ENCODE peak calls at places on chromosomes 12 and 14, in six cellular contexts. Q, K, R, Z, L and D are unnamed samples.

GRCh38 chr12:102953221-102953620 is 4.3 kb upstream of the ASCL1 start:
- DNase-seq in R (no peak), K (no peak), Q (no peak), Z (no peak), L (no peak), D (no peak)

GRCh38 chr12:70606001-70606400 is 31.2 kb downstream of the PTPRB start:
- DNase-seq in R (no peak), Z (peak), K (no peak), Q (no peak), L (no peak), D (no peak)

GRCh38 chr12:614727-615060 is 48.6 kb downstream of the NINJ2 start:
- DNase-seq in L (no peak), R (no peak), Z (no peak), Q (no peak), K (no peak), D (no peak)

GRCh38 chr14:42855159-42855558 is 1248.5 kb downstream of the LRFN5 start:
- DNase-seq in Z (no peak), K (no peak), R (no peak), L (no peak), Q (no peak), D (no peak)

GRCh38 chr14:94476018-94476417 is at the start of gene SERPINA9:
- DNase-seq in Z (no peak), K (no peak), Q (peak), R (no peak), L (no peak), D (no peak)

GRCh38 chr12:50187084-50187900 is 20.1 kb upstream of the CERS5 start:
- DNase-seq in Q (no peak), R (no peak), Z (peak), L (no peak), K (no peak), D (no peak)

GRCh38 chr12:57234233-57234570 is 4.7 kb downstream of the SHMT2 start:
- DNase-seq in L (no peak), Z (no peak), K (no peak), R (no peak), Q (no peak), D (no peak)

GRCh38 chr12:120110550-120111501 is 5.7 kb downstream of the RAB35 start:
- DNase-seq in L (peak), Z (no peak), Q (peak), K (peak), R (no peak), D (no peak)

GRCh38 chr12:115491851-115492250 is 785.6 kb downstream of the MED13L start:
- DNase-seq in Z (no peak), K (no peak), R (no peak), L (no peak), Q (no peak), D (no peak)

GRCh38 chr14:106039400-106039799 is 513.0 kb downstream of the TMEM121 start:
- DNase-seq in Z (no peak), R (no peak), L (no peak), K (no peak), Q (peak), D (no peak)

GRCh38 chr14:106044515-106044914 is 518.1 kb downstream of the TMEM121 start:
- DNase-seq in L (no peak), R (no peak), Z (no peak), K (no peak), Q (no peak), D (no peak)

DNA sequence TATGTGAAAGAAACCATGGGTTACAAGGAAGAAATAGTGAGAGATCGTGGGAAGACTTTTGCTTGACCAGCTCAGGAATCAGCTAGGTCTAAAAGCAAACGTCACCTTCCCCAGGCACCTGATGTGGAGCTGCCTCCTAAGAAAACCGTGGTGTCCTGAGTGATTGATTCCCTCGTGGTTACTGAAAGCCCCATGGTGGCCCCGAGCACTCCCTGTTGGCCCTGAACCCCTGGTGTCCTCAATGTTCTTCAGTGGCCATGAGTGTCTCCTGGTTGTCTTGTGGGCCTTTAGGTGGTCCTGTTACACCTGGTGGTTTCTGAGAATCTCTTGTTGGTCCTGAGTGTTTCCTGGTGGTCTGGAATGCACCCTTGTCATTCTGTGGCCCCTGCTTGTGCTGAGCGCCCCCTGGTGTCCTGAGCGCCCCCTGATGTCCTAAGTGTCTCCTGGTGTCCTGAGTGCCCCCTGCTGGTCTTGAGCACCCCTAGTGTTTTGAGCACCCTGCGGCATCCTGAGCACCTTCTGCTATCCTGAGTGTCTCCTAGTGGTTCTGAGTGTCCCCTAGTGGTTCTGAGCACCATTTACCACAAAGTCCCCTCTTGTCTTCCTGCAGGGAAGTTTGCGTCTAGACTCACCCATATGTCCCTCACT is 518.7 kb downstream of the TMEM121 start:
- DNase-seq in Z (no peak), L (peak), Q (peak), K (no peak), R (no peak), D (no peak)
- TF ChIP-seq CTCF in Z (no peak), L (peak), Q (peak), K (no peak), R (no peak), D (no peak)

GRCh38 chr12:127830730-127831129 is 436.2 kb upstream of the TMEM132C start:
- DNase-seq in R (no peak), L (no peak), Q (no peak), Z (no peak), K (no peak), D (no peak)

GRCh38 chr12:127829974-127830543 is 436.9 kb upstream of the TMEM132C start:
- DNase-seq in Q (no peak), L (no peak), R (no peak), Z (no peak), K (no peak), D (no peak)

DNA sequence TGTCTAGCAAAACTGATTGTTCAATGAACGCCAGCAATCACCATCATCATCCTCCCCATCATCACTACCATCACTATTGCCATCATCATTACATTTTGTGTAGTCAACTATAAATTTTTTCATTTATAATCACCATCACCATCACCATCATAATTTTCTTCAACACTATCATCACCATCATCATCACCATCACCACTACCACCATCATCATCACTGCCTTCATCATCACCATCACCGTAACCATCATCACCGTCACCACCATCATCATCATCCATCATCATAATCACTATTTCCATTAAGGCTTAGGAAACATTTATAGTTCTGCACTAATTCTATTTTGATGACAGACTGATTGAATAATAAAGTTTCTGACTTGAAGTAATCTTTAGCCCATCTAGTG is 434.8 kb upstream of the TMEM132C start:
- DNase-seq in Q (no peak), L (no peak), R (no peak), K (no peak), Z (no peak), D (no peak)
- TF ChIP-seq CTCF in Q (no peak), L (no peak), R (no peak), K (no peak), Z (no peak), D (no peak)

GRCh38 chr12:48965447-48965846 is 6.1 kb downstream of the WNT10B start:
- DNase-seq in K (no peak), L (no peak), Z (no peak), R (no peak), Q (no peak), D (no peak)
- TF ChIP-seq CTCF in K (no peak), L (no peak), Z (peak), R (no peak), Q (no peak), D (no peak)

GRCh38 chr14:41521891-41522290 is 84.8 kb upstream of the LRFN5 start:
- DNase-seq in Q (no peak), K (no peak), R (no peak), Z (no peak), L (no peak), D (no peak)
- TF ChIP-seq CTCF in Q (no peak), K (no peak), R (no peak), Z (no peak), L (no peak), D (no peak)

GRCh38 chr12:6489449-6489848 is 3.6 kb downstream of the MRPL51 start:
- DNase-seq in Q (no peak), Z (no peak), R (no peak), K (no peak), L (no peak), D (no peak)

GRCh38 chr12:6494351-6494743 is 445 bp downstream of the NCAPD2 start:
- DNase-seq in R (no peak), L (no peak), Z (no peak), Q (no peak), K (no peak), D (no peak)

GRCh38 chr12:6494968-6495367 is 1.1 kb downstream of the NCAPD2 start:
- DNase-seq in R (no peak), Q (no peak), L (no peak), Z (no peak), K (no peak), D (no peak)

GRCh38 chr12:6492838-6493579 is at the start of gene MRPL51:
- DNase-seq in Z (peak), R (peak), Q (peak), L (peak), K (peak), D (peak)

DNA sequence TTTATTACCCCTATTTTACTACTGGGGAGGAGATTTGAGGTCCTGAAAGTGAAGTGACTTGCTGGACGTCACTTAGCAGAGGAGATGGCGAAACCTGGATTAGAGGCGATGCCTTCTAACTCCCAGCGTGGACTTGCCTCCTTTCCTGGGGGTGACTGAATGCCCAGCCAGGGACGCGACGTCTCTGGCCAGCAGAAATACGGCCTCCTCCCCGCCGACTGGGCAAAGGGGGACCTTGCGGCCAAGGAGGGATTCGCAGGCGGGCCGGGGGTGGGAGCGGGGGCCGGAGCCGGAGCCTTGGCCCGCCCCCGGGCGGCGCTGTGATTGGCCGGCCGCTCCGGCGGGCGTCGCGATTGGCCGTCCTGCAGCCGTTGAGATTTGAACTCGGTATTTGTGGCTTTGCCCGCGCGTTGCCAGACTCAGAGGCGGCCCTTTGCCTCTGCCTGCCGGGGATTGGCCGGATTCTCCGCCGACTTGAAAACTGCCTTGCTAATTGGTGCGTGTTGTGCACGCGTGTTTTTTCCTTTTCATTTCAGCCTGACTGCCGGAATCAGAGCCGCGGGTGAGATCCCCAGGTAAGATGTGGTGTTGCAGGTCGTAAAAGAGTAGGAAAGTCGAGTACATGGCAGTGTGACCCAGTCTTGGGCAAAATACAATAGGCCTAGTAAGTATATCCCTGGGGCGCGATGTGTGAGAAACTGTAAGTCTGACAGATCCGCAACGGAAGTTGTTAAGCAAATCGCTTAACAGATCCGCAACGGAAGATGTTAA is at the start of gene NCAPD2:
- DNase-seq in Z (peak), L (peak), R (peak), Q (peak), K (peak), D (peak)
- TF ChIP-seq CTCF in Z (peak), L (peak), R (peak), Q (peak), K (no peak), D (no peak)

GRCh38 chr12:17588968-17589367 is 501.0 kb downstream of the RERGL start:
- DNase-seq in L (no peak), K (peak), Q (no peak), R (no peak), Z (no peak), D (no peak)
- TF ChIP-seq CTCF in L (peak), K (peak), Q (no peak), R (no peak), Z (no peak), D (no peak)

DNA sequence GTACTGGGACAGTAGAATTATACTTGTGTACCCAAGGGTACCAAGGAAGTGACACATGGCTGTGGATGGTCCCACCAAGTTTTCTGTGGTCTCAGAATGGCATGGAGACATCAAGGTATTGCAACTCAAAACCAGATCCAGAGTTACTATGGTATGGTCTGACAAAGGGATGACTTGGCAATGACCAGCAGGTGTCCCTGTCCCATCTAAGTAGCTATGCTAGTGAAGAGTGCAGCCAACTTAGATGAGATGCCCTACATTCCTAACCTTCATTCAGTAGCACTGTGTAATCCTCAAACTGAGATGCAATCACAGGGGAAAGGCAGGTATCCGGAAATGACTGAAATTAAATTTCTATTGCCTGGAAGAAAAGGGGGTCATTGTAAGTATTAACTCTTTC is 188.7 kb upstream of the TMEM260 start:
- DNase-seq in L (no peak), R (no peak), Z (no peak), Q (no peak), K (no peak), D (no peak)
- TF ChIP-seq CTCF in L (no peak), R (no peak), Z (no peak), Q (no peak), K (no peak), D (no peak)

GRCh38 chr12:28776913-28777312 is 372.2 kb upstream of the FAR2 start:
- DNase-seq in Q (no peak), K (no peak), Z (no peak), R (no peak), L (no peak), D (no peak)

GRCh38 chr12:28775556-28775955 is 373.5 kb upstream of the FAR2 start:
- DNase-seq in Z (no peak), Q (no peak), K (no peak), L (no peak), R (no peak), D (no peak)

GRCh38 chr12:28767836-28768348 is 381.2 kb upstream of the FAR2 start:
- DNase-seq in L (no peak), R (no peak), K (no peak), Q (no peak), Z (no peak), D (no peak)

GRCh38 chr12:28770329-28770728 is 378.7 kb upstream of the FAR2 start:
- DNase-seq in Z (no peak), L (no peak), Q (peak), R (no peak), K (no peak), D (no peak)

GRCh38 chr12:28771961-28772360 is 377.1 kb upstream of the FAR2 start:
- DNase-seq in Z (no peak), Q (no peak), L (no peak), R (no peak), K (no peak), D (no peak)
- TF ChIP-seq CTCF in Z (no peak), Q (no peak), L (no peak), R (no peak), K (no peak), D (no peak)

DNA sequence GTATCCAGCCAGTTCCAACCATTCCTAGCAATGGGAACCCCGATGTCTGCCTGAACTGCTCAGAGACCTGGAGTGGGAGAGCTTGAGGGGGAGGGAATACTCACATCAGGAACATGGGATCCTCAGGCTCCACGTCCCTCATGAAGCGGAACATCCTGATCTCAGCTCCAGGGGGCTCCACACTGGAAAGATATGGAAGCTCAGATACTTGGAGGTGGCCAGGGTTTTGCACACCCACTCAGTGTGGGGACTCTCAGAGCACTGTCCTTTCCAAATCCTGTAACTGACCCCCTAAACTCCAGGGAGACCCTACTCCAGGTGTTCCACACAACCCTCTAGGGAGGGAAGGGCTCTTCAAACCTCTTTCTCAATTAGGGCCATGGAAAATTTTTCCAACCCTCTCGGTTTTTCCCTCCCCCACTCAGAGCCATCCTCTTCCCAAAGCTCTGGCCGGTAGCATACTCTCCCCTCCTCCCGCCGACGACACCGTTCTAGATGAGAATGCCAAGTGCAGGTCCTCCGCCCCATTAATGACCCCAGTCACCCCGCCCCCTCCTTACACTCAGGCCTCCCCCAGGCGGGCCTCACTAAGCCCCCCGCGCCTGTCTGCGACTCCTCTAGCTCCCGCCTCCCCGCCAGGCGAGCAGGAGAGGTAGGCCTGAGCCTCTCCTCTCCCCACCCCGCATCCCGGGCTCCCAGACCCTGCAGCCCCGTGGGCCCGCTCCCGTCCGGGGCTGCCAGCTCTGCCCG is 585 bp downstream of the MLF2 start:
- DNase-seq in R (no peak), Q (peak), K (peak), Z (no peak), L (no peak), D (no peak)
- TF ChIP-seq CTCF in R (no peak), Q (no peak), K (no peak), Z (peak), L (peak), D (no peak)

GRCh38 chr14:103091883-103092222 is 2.7 kb upstream of the EXOC3L4 start:
- DNase-seq in K (no peak), Z (no peak), L (no peak), Q (no peak), R (no peak), D (no peak)
- TF ChIP-seq CTCF in K (no peak), Z (peak), L (no peak), Q (no peak), R (no peak), D (no peak)